ENCODE peak calls at places on chromosomes 11 and 22, in five cellular contexts. One of them, this sample, is unnamed.

GRCh38 chr11:46429709-46430108 is 38.1 kb upstream of the CHRM4 start:
- DNase-seq in suprapubic skin: no peak
- DNase-seq in uterus: no peak
- DNase-seq in IMR-90: no peak
- DNase-seq in prostate gland: no peak
- DNase-seq in this sample: no peak

GRCh38 chr11:58006940-58007339 is 16.7 kb upstream of the OR9Q1 start:
- DNase-seq in suprapubic skin: no peak
- DNase-seq in uterus: no peak
- DNase-seq in IMR-90: peak; percentile 78
- DNase-seq in prostate gland: no peak
- DNase-seq in this sample: no peak

GRCh38 chr22:40345801-40346177 is 511 bp upstream of the ADSL start:
- DNase-seq in suprapubic skin: peak; percentile 83
- DNase-seq in uterus: no peak
- DNase-seq in IMR-90: no peak
- DNase-seq in prostate gland: no peak
- DNase-seq in this sample: no peak

GRCh38 chr22:37193629-37194191 is 5.7 kb upstream of the C1QTNF6 start:
- DNase-seq in suprapubic skin: no peak
- DNase-seq in uterus: peak; percentile 56
- DNase-seq in IMR-90: peak; percentile 36
- DNase-seq in prostate gland: no peak
- DNase-seq in this sample: peak; percentile 6

GRCh38 chr22:42039271-42039670 is 31.3 kb downstream of the NAGA start:
- DNase-seq in suprapubic skin: no peak
- DNase-seq in uterus: no peak
- DNase-seq in IMR-90: peak; percentile 18
- DNase-seq in prostate gland: no peak
- DNase-seq in this sample: no peak

GRCh38 chr22:48365386-48365785 is 1462.3 kb downstream of the BRD1 start:
- DNase-seq in suprapubic skin: peak; percentile 75
- DNase-seq in uterus: no peak
- DNase-seq in IMR-90: no peak
- DNase-seq in prostate gland: no peak
- DNase-seq in this sample: no peak

GRCh38 chr22:24247011-24247507 is 2.2 kb upstream of the GGT5 start:
- DNase-seq in suprapubic skin: no peak
- DNase-seq in uterus: no peak
- DNase-seq in IMR-90: peak; percentile 7
- DNase-seq in prostate gland: no peak
- DNase-seq in this sample: no peak

GRCh38 chr22:38317995-38318715 is 922 bp upstream of the CSNK1E start:
- DNase-seq in suprapubic skin: no peak
- DNase-seq in uterus: peak; percentile 88
- DNase-seq in IMR-90: peak; percentile 93
- DNase-seq in prostate gland: peak; percentile 85
- DNase-seq in this sample: no peak

GRCh38 chr22:27581241-27581640 is 220.3 kb downstream of the MN1 start:
- DNase-seq in suprapubic skin: no peak
- DNase-seq in uterus: no peak
- DNase-seq in IMR-90: no peak
- DNase-seq in prostate gland: no peak
- DNase-seq in this sample: no peak

GRCh38 chr22:24989135-24989534 is 36.6 kb downstream of the KIAA1671 start:
- DNase-seq in suprapubic skin: no peak
- DNase-seq in uterus: no peak
- DNase-seq in IMR-90: no peak
- DNase-seq in prostate gland: no peak
- DNase-seq in this sample: no peak

GRCh38 chr11:23112987-23113886 is 253.0 kb upstream of the CCDC179 start:
- DNase-seq in suprapubic skin: no peak
- DNase-seq in uterus: no peak
- DNase-seq in IMR-90: peak; percentile 63
- DNase-seq in prostate gland: peak; percentile 11
- DNase-seq in this sample: peak; percentile 64

GRCh38 chr11:96817488-96817887 is 427.7 kb downstream of the JRKL start:
- DNase-seq in suprapubic skin: no peak
- DNase-seq in uterus: no peak
- DNase-seq in IMR-90: no peak
- DNase-seq in prostate gland: no peak
- DNase-seq in this sample: no peak

GRCh38 chr11:26578998-26579635 is 7.1 kb upstream of the MUC15 start:
- DNase-seq in suprapubic skin: no peak
- DNase-seq in uterus: no peak
- DNase-seq in IMR-90: no peak
- DNase-seq in prostate gland: no peak
- DNase-seq in this sample: no peak

GRCh38 chr22:37419916-37420655 is 7.2 kb downstream of the ELFN2 start:
- DNase-seq in suprapubic skin: no peak
- DNase-seq in uterus: no peak
- DNase-seq in IMR-90: peak; percentile 17
- DNase-seq in prostate gland: no peak
- DNase-seq in this sample: no peak

GRCh38 chr22:31278643-31279326 is 13.5 kb downstream of the PIK3IP1 start:
- DNase-seq in suprapubic skin: no peak
- DNase-seq in uterus: no peak
- DNase-seq in IMR-90: no peak
- DNase-seq in prostate gland: no peak
- DNase-seq in this sample: peak; percentile 91

GRCh38 chr22:42227435-42227834 is 43.0 kb downstream of the TCF20 start:
- DNase-seq in suprapubic skin: no peak
- DNase-seq in uterus: no peak
- DNase-seq in IMR-90: no peak
- DNase-seq in prostate gland: no peak
- DNase-seq in this sample: no peak

GRCh38 chr11:62132689-62133293 is 9.0 kb downstream of the INCENP start:
- DNase-seq in suprapubic skin: no peak
- DNase-seq in uterus: no peak
- DNase-seq in IMR-90: no peak
- DNase-seq in prostate gland: no peak
- DNase-seq in this sample: no peak
- H3K4me3 ChIP-seq in suprapubic skin: no peak overlapping the region
- H3K4me3 ChIP-seq in uterus: no peak overlapping the region
- H3K4me3 ChIP-seq in IMR-90: no peak overlapping the region
- H3K4me3 ChIP-seq in prostate gland: no peak overlapping the region
- H3K4me3 ChIP-seq in this sample: no peak overlapping the region

GRCh38 chr11:65505434-65506315 is 6.8 kb downstream of the MALAT1 start:
- DNase-seq in suprapubic skin: no peak
- DNase-seq in uterus: no peak
- DNase-seq in IMR-90: peak; percentile 52
- DNase-seq in prostate gland: peak; percentile 45
- DNase-seq in this sample: no peak
- TF ChIP-seq POLR2A in suprapubic skin: no peak
- TF ChIP-seq POLR2A in uterus: no peak
- TF ChIP-seq POLR2A in IMR-90: no peak
- TF ChIP-seq POLR2A in prostate gland: peak; percentile 46
- TF ChIP-seq POLR2A in this sample: peak; percentile 48

GRCh38 chr22:21790359-21790758 is 54.8 kb upstream of the YPEL1 start:
- DNase-seq in suprapubic skin: no peak
- DNase-seq in uterus: no peak
- DNase-seq in IMR-90: no peak
- DNase-seq in prostate gland: no peak
- DNase-seq in this sample: no peak
- TF ChIP-seq CTCF in suprapubic skin: no peak
- TF ChIP-seq CTCF in uterus: no peak
- TF ChIP-seq CTCF in IMR-90: no peak
- TF ChIP-seq CTCF in prostate gland: no peak
- TF ChIP-seq CTCF in this sample: no peak

GRCh38 chr11:126654886-126655806 is 299.7 kb downstream of the ST3GAL4 start:
- DNase-seq in suprapubic skin: no peak
- DNase-seq in uterus: no peak
- DNase-seq in IMR-90: no peak
- DNase-seq in prostate gland: no peak
- DNase-seq in this sample: no peak
- H3K4me3 ChIP-seq in suprapubic skin: no peak overlapping the region
- H3K4me3 ChIP-seq in uterus: no peak overlapping the region
- H3K4me3 ChIP-seq in IMR-90: no peak overlapping the region
- H3K4me3 ChIP-seq in prostate gland: no peak overlapping the region
- H3K4me3 ChIP-seq in this sample: no peak overlapping the region

GRCh38 chr11:86068951-86069407 is at the start of gene PICALM:
- DNase-seq in suprapubic skin: peak; percentile 99
- DNase-seq in uterus: peak; percentile 98
- DNase-seq in IMR-90: peak; percentile 99
- DNase-seq in prostate gland: peak; percentile 97
- DNase-seq in this sample: peak; percentile 99
- TF ChIP-seq POLR2A in suprapubic skin: peak; percentile 72
- TF ChIP-seq POLR2A in uterus: peak; percentile 82
- TF ChIP-seq POLR2A in IMR-90: peak; percentile 70
- TF ChIP-seq POLR2A in prostate gland: peak; percentile 83
- TF ChIP-seq POLR2A in this sample: peak; percentile 76

GRCh38 chr11:74090701-74091100 is 80.1 kb downstream of the C2CD3 start:
- DNase-seq in suprapubic skin: no peak
- DNase-seq in uterus: no peak
- DNase-seq in IMR-90: peak; percentile 29
- DNase-seq in prostate gland: no peak
- DNase-seq in this sample: no peak
- TF ChIP-seq CTCF in suprapubic skin: no peak
- TF ChIP-seq CTCF in uterus: no peak
- TF ChIP-seq CTCF in IMR-90: peak; percentile 21
- TF ChIP-seq CTCF in prostate gland: no peak
- TF ChIP-seq CTCF in this sample: no peak

This sample was measured in right lobe of liver.